ENCODE peak calls at places on chromosomes 3 and 15, in seven cellular contexts. X is naive thymus-derived CD8-positive, alpha-beta T cell; B is right cardiac atrium; E is stimulated activated effector memory CD8-positive, alpha-beta T cell treated with anti-CD3 and anti-CD28 coated beads, Interleukin-12 subunit alpha, Interleukin-12 subunit beta, amount 100 ng/mL, for 72 hours; Q is Right ventricle myocardium superior; H is activated CD8-positive, alpha-beta memory T cell treated with anti-CD3 and anti-CD28 coated beads, Interleukin-2, amount 10 ng/mL, durations not matched to agents 7 days and 5 days; P is CD8-positive, alpha-beta T cell. N is an unnamed sample.

GRCh38 chr15:66278061-66278460 is 15.3 kb upstream of the DIS3L start:
- ATAC-seq in X (no peak), B (no peak), E (no peak), Q (no peak), H (no peak), P (no peak), N (no peak)

GRCh38 chr3:192991351-192991750 is 73.7 kb upstream of the MB21D2 start:
- ATAC-seq in X (no peak), B (no peak), E (no peak), Q (no peak), H (no peak), P (no peak), N (no peak)

GRCh38 chr3:171218069-171218468 is 191.5 kb upstream of the SLC2A2 start:
- ATAC-seq in X (no peak), B (no peak), E (peak), Q (no peak), H (peak), P (no peak), N (peak)

GRCh38 chr3:141250342-141250741 is 18.7 kb downstream of the PXYLP1 start:
- ATAC-seq in X (no peak), B (no peak), E (peak), Q (no peak), H (no peak), P (no peak), N (no peak)

GRCh38 chr15:44790215-44790614 is 53.9 kb downstream of the TRIM69 start:
- ATAC-seq in X (no peak), B (no peak), E (no peak), Q (peak), H (no peak), P (no peak), N (no peak)

GRCh38 chr15:36392666-36393266 is 186.7 kb upstream of the CDIN1 start:
- ATAC-seq in X (no peak), B (no peak), E (no peak), Q (no peak), H (no peak), P (no peak), N (no peak)

GRCh38 chr3:122868322-122868721 is 73.5 kb downstream of the SLC49A4 start:
- ATAC-seq in X (no peak), B (no peak), E (no peak), Q (no peak), H (no peak), P (no peak), N (no peak)

GRCh38 chr15:99105516-99106341 is 849 bp downstream of the SYNM start:
- ATAC-seq in X (peak), B (peak), E (peak), Q (peak), H (peak), P (peak), N (peak)

GRCh38 chr15:31478781-31479221 is 152.2 kb downstream of the KLF13 start:
- ATAC-seq in X (no peak), B (no peak), E (no peak), Q (no peak), H (no peak), P (no peak), N (no peak)

GRCh38 chr3:124178531-124178930 is 186.6 kb upstream of the ROPN1 start:
- ATAC-seq in X (no peak), B (no peak), E (no peak), Q (no peak), H (no peak), P (no peak), N (no peak)

GRCh38 chr3:194905696-194906095 is 220.0 kb downstream of the FAM43A start:
- ATAC-seq in X (no peak), B (no peak), E (no peak), Q (no peak), H (no peak), P (no peak), N (no peak)

GRCh38 chr15:101047301-101047781 is 128.2 kb downstream of the LRRK1 start:
- ATAC-seq in X (no peak), B (no peak), E (no peak), Q (no peak), H (no peak), P (no peak), N (no peak)

GRCh38 chr3:189316296-189317019 is 144.7 kb downstream of the TPRG1 start:
- ATAC-seq in X (no peak), B (no peak), E (no peak), Q (no peak), H (no peak), P (no peak), N (no peak)

N was measured in activated T-helper 17 cell treated with anti-CD3 and anti-CD28 coated beads, Interleukin-2, amount 50 U/mL, for 72 hours.